ENCODE peak calls at places on chromosomes 5 and 9, in five cellular contexts. One of them, this sample, is unnamed.

GRCh38 chr5:52392321-52392720 is 395.4 kb upstream of the ITGA1 start:
- DNase-seq in epithelial cell of esophagus: no peak
- DNase-seq in kidney epithelial cell: no peak
- DNase-seq in GM12865: no peak
- DNase-seq in fibroblast of pulmonary artery: no peak
- DNase-seq in this sample: no peak

GRCh38 chr5:72883850-72884249 is 67.4 kb downstream of the TNPO1 start:
- DNase-seq in epithelial cell of esophagus: no peak
- DNase-seq in kidney epithelial cell: no peak
- DNase-seq in GM12865: no peak
- DNase-seq in fibroblast of pulmonary artery: no peak
- DNase-seq in this sample: no peak

GRCh38 chr5:146940295-146940694 is 61.7 kb upstream of the PPP2R2B start:
- DNase-seq in epithelial cell of esophagus: no peak
- DNase-seq in kidney epithelial cell: no peak
- DNase-seq in GM12865: no peak
- DNase-seq in fibroblast of pulmonary artery: no peak
- DNase-seq in this sample: no peak

GRCh38 chr5:37661227-37661920 is 178.5 kb downstream of the GDNF start:
- DNase-seq in epithelial cell of esophagus: peak; percentile 8
- DNase-seq in kidney epithelial cell: no peak
- DNase-seq in GM12865: no peak
- DNase-seq in fibroblast of pulmonary artery: no peak
- DNase-seq in this sample: no peak

GRCh38 chr9:86246752-86247161 is 12.7 kb downstream of the C9orf153 start:
- DNase-seq in epithelial cell of esophagus: no peak
- DNase-seq in kidney epithelial cell: no peak
- DNase-seq in GM12865: peak; percentile 89
- DNase-seq in fibroblast of pulmonary artery: no peak
- DNase-seq in this sample: peak; percentile 61

GRCh38 chr9:97768731-97769130 is 71.6 kb upstream of the XPA start:
- DNase-seq in epithelial cell of esophagus: peak; percentile 38
- DNase-seq in kidney epithelial cell: no peak
- DNase-seq in GM12865: no peak
- DNase-seq in fibroblast of pulmonary artery: peak; percentile 23
- DNase-seq in this sample: no peak

GRCh38 chr5:68554566-68555279 is 339.2 kb downstream of the PIK3R1 start:
- DNase-seq in epithelial cell of esophagus: no peak
- DNase-seq in kidney epithelial cell: no peak
- DNase-seq in GM12865: no peak
- DNase-seq in fibroblast of pulmonary artery: peak; percentile 88
- DNase-seq in this sample: no peak

GRCh38 chr9:69122086-69122390 is 52.0 kb upstream of the TJP2 start:
- DNase-seq in epithelial cell of esophagus: peak; percentile 70
- DNase-seq in kidney epithelial cell: no peak
- DNase-seq in GM12865: peak; percentile 44
- DNase-seq in fibroblast of pulmonary artery: peak; percentile 68
- DNase-seq in this sample: peak; percentile 62

GRCh38 chr9:101460965-101461364 is 25.4 kb upstream of the ALDOB start:
- DNase-seq in epithelial cell of esophagus: no peak
- DNase-seq in kidney epithelial cell: no peak
- DNase-seq in GM12865: no peak
- DNase-seq in fibroblast of pulmonary artery: no peak
- DNase-seq in this sample: no peak

GRCh38 chr5:126446498-126447224 is 23.5 kb downstream of the GRAMD2B start:
- DNase-seq in epithelial cell of esophagus: peak; percentile 99
- DNase-seq in kidney epithelial cell: peak; percentile 38
- DNase-seq in GM12865: peak; percentile 74
- DNase-seq in fibroblast of pulmonary artery: peak; percentile 51
- DNase-seq in this sample: no peak

GRCh38 chr5:77768978-77769377 is 7.2 kb downstream of the TBCA start:
- DNase-seq in epithelial cell of esophagus: no peak
- DNase-seq in kidney epithelial cell: no peak
- DNase-seq in GM12865: no peak
- DNase-seq in fibroblast of pulmonary artery: no peak
- DNase-seq in this sample: no peak

DNA sequence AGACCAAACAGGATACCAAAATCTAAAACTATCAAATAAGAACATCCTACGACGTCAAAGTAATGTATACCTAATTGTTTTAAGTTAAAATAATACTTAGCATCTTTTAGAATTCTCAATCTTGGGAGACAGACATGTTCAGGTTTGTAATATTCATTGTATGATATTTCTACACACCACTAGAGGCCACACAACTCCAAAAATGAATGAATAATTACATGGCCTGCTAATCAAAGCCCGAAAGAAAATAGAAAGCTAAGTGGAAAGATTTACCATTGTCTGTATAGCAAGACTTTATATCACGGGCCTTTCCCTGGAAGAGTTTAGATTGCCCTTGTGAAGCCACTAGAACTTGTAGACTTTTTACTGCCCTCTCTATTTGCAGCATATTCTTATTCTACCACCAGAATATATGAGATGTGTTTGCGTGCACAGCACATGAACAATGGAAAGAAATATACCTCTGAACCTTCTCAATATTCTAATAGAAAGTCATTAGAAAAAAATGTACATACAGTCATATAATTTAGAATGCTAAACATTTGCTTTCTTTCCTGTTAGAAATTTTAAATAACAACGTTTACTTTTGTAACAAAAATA is 380.1 kb upstream of the NUDT12 start:
- DNase-seq in epithelial cell of esophagus: no peak
- DNase-seq in kidney epithelial cell: no peak
- DNase-seq in GM12865: no peak
- DNase-seq in fibroblast of pulmonary artery: peak; percentile 0
- DNase-seq in this sample: no peak
- TF ChIP-seq CTCF in epithelial cell of esophagus: peak; percentile 4
- TF ChIP-seq CTCF in kidney epithelial cell: peak; percentile 10
- TF ChIP-seq CTCF in GM12865: no peak
- TF ChIP-seq CTCF in fibroblast of pulmonary artery: no peak
- TF ChIP-seq CTCF in this sample: no peak

GRCh38 chr5:177495243-177496060 is 2.0 kb downstream of the PDLIM7 start:
- DNase-seq in epithelial cell of esophagus: peak; percentile 68
- DNase-seq in kidney epithelial cell: peak; percentile 77
- DNase-seq in GM12865: peak; percentile 60
- DNase-seq in fibroblast of pulmonary artery: peak; percentile 93
- DNase-seq in this sample: peak; percentile 53
- TF ChIP-seq CTCF in epithelial cell of esophagus: no peak
- TF ChIP-seq CTCF in kidney epithelial cell: no peak
- TF ChIP-seq CTCF in GM12865: no peak
- TF ChIP-seq CTCF in fibroblast of pulmonary artery: no peak
- TF ChIP-seq CTCF in this sample: no peak

GRCh38 chr9:111740739-111741138 is 54.0 kb downstream of the SHOC1 start:
- DNase-seq in epithelial cell of esophagus: no peak
- DNase-seq in kidney epithelial cell: no peak
- DNase-seq in GM12865: no peak
- DNase-seq in fibroblast of pulmonary artery: no peak
- DNase-seq in this sample: no peak
- TF ChIP-seq CTCF in epithelial cell of esophagus: no peak
- TF ChIP-seq CTCF in kidney epithelial cell: no peak
- TF ChIP-seq CTCF in GM12865: no peak
- TF ChIP-seq CTCF in fibroblast of pulmonary artery: no peak
- TF ChIP-seq CTCF in this sample: no peak

DNA sequence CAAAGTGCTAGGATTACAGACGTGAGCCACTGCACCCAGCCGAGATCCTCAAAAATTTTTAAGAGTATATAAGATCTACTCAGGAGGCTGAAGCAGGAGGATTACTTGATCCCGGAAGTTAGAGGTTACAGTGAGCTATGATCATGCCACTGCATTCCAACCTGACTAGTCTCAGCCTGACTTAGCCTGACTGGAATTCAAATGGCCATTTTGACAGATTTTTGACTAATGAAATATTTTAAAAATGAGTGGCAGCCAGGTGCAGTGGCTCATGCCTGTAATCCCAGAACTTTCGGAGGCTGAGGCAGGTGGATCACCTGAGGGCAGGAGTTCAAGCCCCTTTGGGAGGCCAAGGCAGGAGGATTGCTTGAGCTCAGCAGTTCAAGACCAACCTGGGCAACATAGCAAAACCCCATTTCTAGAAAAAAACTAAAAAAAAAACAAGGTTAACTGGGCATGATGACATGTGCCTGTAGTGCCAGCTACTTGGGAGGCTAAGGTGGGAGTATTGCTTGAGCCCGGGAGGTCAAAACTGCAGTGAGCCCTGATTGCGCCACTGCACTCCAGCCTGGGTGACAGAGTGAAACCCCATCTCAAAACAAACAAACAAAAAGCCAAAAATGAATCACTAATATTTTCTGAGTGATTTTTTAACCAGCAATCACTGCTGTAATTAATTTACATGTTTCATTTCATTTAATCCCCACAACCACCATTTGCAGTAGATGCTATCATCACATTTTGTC is 16.6 kb downstream of the ATOX1 start:
- DNase-seq in epithelial cell of esophagus: peak; percentile 89
- DNase-seq in kidney epithelial cell: peak; percentile 57
- DNase-seq in GM12865: no peak
- DNase-seq in fibroblast of pulmonary artery: peak; percentile 62
- DNase-seq in this sample: no peak
- TF ChIP-seq CTCF in epithelial cell of esophagus: no peak
- TF ChIP-seq CTCF in kidney epithelial cell: no peak
- TF ChIP-seq CTCF in GM12865: no peak
- TF ChIP-seq CTCF in fibroblast of pulmonary artery: no peak
- TF ChIP-seq CTCF in this sample: no peak

DNA sequence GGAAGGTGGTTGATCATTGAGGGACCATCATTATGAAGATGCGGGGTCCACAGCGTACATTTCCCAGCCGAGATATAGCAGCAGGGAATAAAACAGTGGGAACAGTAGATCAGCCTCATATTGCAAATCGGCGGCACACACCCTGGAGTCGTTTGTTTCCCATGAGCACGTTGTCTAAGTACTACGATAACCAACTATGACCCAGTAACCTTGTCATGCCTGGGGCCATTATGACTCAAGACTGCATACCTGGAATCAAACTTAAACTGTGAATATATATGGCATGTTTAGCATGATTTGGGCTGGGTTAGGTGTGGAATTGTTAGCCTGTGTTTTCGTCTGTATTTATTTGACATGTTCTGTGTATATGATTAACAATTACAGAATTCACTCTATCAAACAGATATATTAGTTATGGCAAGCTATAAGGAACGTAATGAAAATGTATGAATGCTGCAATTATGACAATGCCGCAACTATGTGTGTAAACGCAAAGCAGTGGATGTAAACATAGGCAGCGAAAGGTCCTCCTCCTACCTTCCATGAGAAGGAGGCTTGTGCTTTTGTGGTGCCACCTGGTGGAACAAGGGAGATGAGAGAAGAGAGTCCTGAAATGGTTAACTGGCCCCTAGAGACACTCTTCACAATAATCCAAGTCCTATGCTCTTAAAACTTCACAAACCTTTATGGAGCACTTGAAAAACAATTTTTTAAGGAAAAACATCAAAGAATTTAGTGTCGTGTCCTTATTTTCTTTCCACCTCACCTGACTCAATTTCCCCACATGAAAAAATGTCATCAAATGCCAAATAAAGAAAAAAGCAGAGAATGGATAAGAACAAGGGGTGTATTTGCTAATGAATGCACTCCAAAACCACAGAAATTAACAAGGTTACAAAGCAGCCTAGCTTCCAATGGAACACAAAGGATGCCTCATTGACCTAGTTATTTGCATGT is 47.1 kb downstream of the SEMA5A start:
- DNase-seq in epithelial cell of esophagus: peak; percentile 67
- DNase-seq in kidney epithelial cell: no peak
- DNase-seq in GM12865: peak; percentile 46
- DNase-seq in fibroblast of pulmonary artery: peak; percentile 33
- DNase-seq in this sample: peak; percentile 32
- TF ChIP-seq CTCF in epithelial cell of esophagus: peak; percentile 81
- TF ChIP-seq CTCF in kidney epithelial cell: peak; percentile 51
- TF ChIP-seq CTCF in GM12865: peak; percentile 41
- TF ChIP-seq CTCF in fibroblast of pulmonary artery: peak; percentile 51
- TF ChIP-seq CTCF in this sample: no peak

This sample was measured in GM20000.